ENCODE peak calls at places on chromosomes 1 and 21, in seven cellular contexts. X is stimulated activated CD8-positive, alpha-beta memory T cell treated with anti-CD3 and anti-CD28 coated beads, Interleukin-15, amount 100 ng/mL, for 24 hours; G is astrocyte of the spinal cord; L is NT2/D1; M is ELR; Q is non-pigmented ciliary epithelial cell; I is HepG2. S is an unnamed sample.

GRCh38 chr1:108053291-108054023 is 88.5 kb upstream of the VAV3 start:
- DNase-seq in X (no peak), G (peak; percentile 20), L (no peak), M (peak; percentile 7), Q (peak; percentile 17), I (no peak), S (no peak)

GRCh38 chr21:46144464-46145070 is 10.8 kb downstream of the FTCD start:
- DNase-seq in X (no peak), G (no peak), L (no peak), M (peak; percentile 17), Q (no peak), I (no peak), S (no peak)

GRCh38 chr1:24639881-24640280 is 3.2 kb upstream of the SRRM1 start:
- DNase-seq in X (no peak), G (no peak), L (no peak), M (no peak), Q (no peak), I (peak; percentile 72), S (no peak)

GRCh38 chr1:55010194-55010886 is 11.6 kb downstream of the BSND start:
- DNase-seq in X (no peak), G (no peak), L (no peak), M (no peak), Q (no peak), I (no peak), S (no peak)

GRCh38 chr1:14603641-14604040 is 5.2 kb downstream of the KAZN start:
- DNase-seq in X (no peak), G (no peak), L (no peak), M (no peak), Q (no peak), I (no peak), S (no peak)

GRCh38 chr1:65613884-65614283 is 178.8 kb upstream of the PDE4B start:
- DNase-seq in X (no peak), G (no peak), L (no peak), M (no peak), Q (no peak), I (no peak), S (no peak)

GRCh38 chr21:41651830-41652229 is 115.0 kb downstream of the RIPK4 start:
- DNase-seq in X (no peak), G (no peak), L (no peak), M (peak; percentile 75), Q (no peak), I (no peak), S (no peak)

GRCh38 chr1:109730666-109731065 is 10.2 kb downstream of the GSTM3 start:
- DNase-seq in X (no peak), G (no peak), L (no peak), M (no peak), Q (no peak), I (no peak), S (no peak)

GRCh38 chr1:55632906-55633305 is 417.7 kb upstream of the USP24 start:
- DNase-seq in X (no peak), G (peak; percentile 5), L (no peak), M (no peak), Q (no peak), I (no peak), S (no peak)

GRCh38 chr1:8481650-8482380 is 163.9 kb downstream of the SLC45A1 start:
- DNase-seq in X (no peak), G (no peak), L (no peak), M (peak; percentile 14), Q (no peak), I (no peak), S (no peak)